ENCODE peak calls at places on chromosome 20, in five cellular contexts. One of them, this sample, is unnamed.

GRCh38 chr20:9928955-9929354 is 90.1 kb upstream of the PAK5 start:
- DNase-seq in EL: no peak
- DNase-seq in ELR: no peak
- DNase-seq in Kasumi-1: no peak
- DNase-seq in dermis microvascular lymphatic vessel endothelial cell: no peak
- DNase-seq in this sample: no peak

GRCh38 chr20:4169360-4170214 is 154.2 kb upstream of the RNF24 start:
- DNase-seq in dermis microvascular lymphatic vessel endothelial cell: no peak
- DNase-seq in ELR: no peak
- DNase-seq in EL: no peak
- DNase-seq in Kasumi-1: no peak
- DNase-seq in this sample: no peak

GRCh38 chr20:62355527-62356142 is 11.5 kb downstream of the LAMA5 start:
- DNase-seq in ELR: peak
- DNase-seq in dermis microvascular lymphatic vessel endothelial cell: peak
- DNase-seq in Kasumi-1: no peak
- DNase-seq in EL: peak
- DNase-seq in this sample: no peak

GRCh38 chr20:33490023-33490933 is at the start of gene CBFA2T2:
- DNase-seq in dermis microvascular lymphatic vessel endothelial cell: peak
- DNase-seq in Kasumi-1: peak
- DNase-seq in ELR: peak
- DNase-seq in EL: peak
- DNase-seq in this sample: peak

GRCh38 chr20:36920334-36920730 is 31.2 kb downstream of the SAMHD1 start:
- DNase-seq in dermis microvascular lymphatic vessel endothelial cell: no peak
- DNase-seq in ELR: no peak
- DNase-seq in EL: no peak
- DNase-seq in Kasumi-1: no peak
- DNase-seq in this sample: no peak

GRCh38 chr20:52001999-52002666 is 189.4 kb downstream of the ZFP64 start:
- DNase-seq in dermis microvascular lymphatic vessel endothelial cell: peak
- DNase-seq in EL: no peak
- DNase-seq in Kasumi-1: no peak
- DNase-seq in ELR: peak
- DNase-seq in this sample: no peak

GRCh38 chr20:44856847-44857448 is 28.6 kb upstream of the YWHAB start:
- DNase-seq in Kasumi-1: no peak
- DNase-seq in dermis microvascular lymphatic vessel endothelial cell: no peak
- DNase-seq in ELR: no peak
- DNase-seq in EL: no peak
- DNase-seq in this sample: peak

GRCh38 chr20:19288636-19289035 is 76.2 kb downstream of the SLC24A3 start:
- DNase-seq in ELR: no peak
- DNase-seq in dermis microvascular lymphatic vessel endothelial cell: no peak
- DNase-seq in EL: no peak
- DNase-seq in Kasumi-1: no peak
- DNase-seq in this sample: no peak

GRCh38 chr20:1720845-1721475 is 63.4 kb upstream of the SIRPG start:
- DNase-seq in dermis microvascular lymphatic vessel endothelial cell: no peak
- DNase-seq in Kasumi-1: no peak
- DNase-seq in EL: no peak
- DNase-seq in ELR: no peak
- DNase-seq in this sample: no peak

GRCh38 chr20:57398231-57398821 is 7.1 kb downstream of the RBM38 start:
- DNase-seq in EL: no peak
- DNase-seq in Kasumi-1: peak
- DNase-seq in dermis microvascular lymphatic vessel endothelial cell: peak
- DNase-seq in ELR: no peak
- DNase-seq in this sample: no peak

GRCh38 chr20:3222635-3223600 is 13.6 kb downstream of the ITPA start:
- DNase-seq in EL: no peak
- DNase-seq in ELR: no peak
- DNase-seq in dermis microvascular lymphatic vessel endothelial cell: peak
- DNase-seq in Kasumi-1: peak
- DNase-seq in this sample: no peak

GRCh38 chr20:49276201-49276894 is 1.5 kb downstream of the ZNFX1 start:
- DNase-seq in Kasumi-1: peak
- DNase-seq in EL: peak
- DNase-seq in dermis microvascular lymphatic vessel endothelial cell: peak
- DNase-seq in ELR: peak
- DNase-seq in this sample: peak

GRCh38 chr20:13458860-13459451 is 179.8 kb downstream of the TASP1 start:
- DNase-seq in EL: peak
- DNase-seq in ELR: peak
- DNase-seq in Kasumi-1: peak
- DNase-seq in dermis microvascular lymphatic vessel endothelial cell: peak
- DNase-seq in this sample: peak

GRCh38 chr20:57323034-57323433 is 6.6 kb upstream of the SPO11 start:
- DNase-seq in ELR: peak
- DNase-seq in Kasumi-1: no peak
- DNase-seq in dermis microvascular lymphatic vessel endothelial cell: no peak
- DNase-seq in EL: peak
- DNase-seq in this sample: no peak

GRCh38 chr20:51059862-51060261 is 37.0 kb upstream of the KCNG1 start:
- DNase-seq in EL: peak
- DNase-seq in ELR: peak
- DNase-seq in dermis microvascular lymphatic vessel endothelial cell: no peak
- DNase-seq in Kasumi-1: no peak
- DNase-seq in this sample: no peak

GRCh38 chr20:46485431-46485830 is 27.9 kb downstream of the ZNF334 start:
- DNase-seq in ELR: no peak
- DNase-seq in EL: no peak
- DNase-seq in Kasumi-1: no peak
- DNase-seq in dermis microvascular lymphatic vessel endothelial cell: no peak
- DNase-seq in this sample: no peak

GRCh38 chr20:17928633-17929311 is 39.8 kb downstream of the SNX5 start:
- DNase-seq in ELR: no peak
- DNase-seq in EL: no peak
- DNase-seq in Kasumi-1: no peak
- DNase-seq in dermis microvascular lymphatic vessel endothelial cell: no peak
- DNase-seq in this sample: no peak

GRCh38 chr20:37863289-37863688 is 39.6 kb upstream of the VSTM2L start:
- DNase-seq in dermis microvascular lymphatic vessel endothelial cell: no peak
- DNase-seq in ELR: no peak
- DNase-seq in Kasumi-1: no peak
- DNase-seq in EL: no peak
- DNase-seq in this sample: no peak

GRCh38 chr20:10863337-10864060 is 189.7 kb upstream of the JAG1 start:
- DNase-seq in Kasumi-1: no peak
- DNase-seq in ELR: peak
- DNase-seq in EL: peak
- DNase-seq in dermis microvascular lymphatic vessel endothelial cell: peak
- DNase-seq in this sample: no peak

GRCh38 chr20:53420061-53420460 is 173.6 kb downstream of the ZNF217 start:
- DNase-seq in dermis microvascular lymphatic vessel endothelial cell: no peak
- DNase-seq in Kasumi-1: no peak
- DNase-seq in EL: no peak
- DNase-seq in ELR: no peak
- DNase-seq in this sample: no peak

GRCh38 chr20:19889011-19889953 is 127.9 kb upstream of the NAA20 start:
- DNase-seq in EL: peak
- DNase-seq in dermis microvascular lymphatic vessel endothelial cell: peak
- DNase-seq in Kasumi-1: no peak
- DNase-seq in ELR: peak
- DNase-seq in this sample: no peak

GRCh38 chr20:3783516-3784225 is 2.4 kb upstream of the SPEF1 start:
- DNase-seq in ELR: no peak
- DNase-seq in EL: no peak
- DNase-seq in Kasumi-1: no peak
- DNase-seq in dermis microvascular lymphatic vessel endothelial cell: no peak
- DNase-seq in this sample: no peak

GRCh38 chr20:52494244-52494643 is 302.7 kb upstream of the ZFP64 start:
- DNase-seq in dermis microvascular lymphatic vessel endothelial cell: peak
- DNase-seq in Kasumi-1: no peak
- DNase-seq in ELR: peak
- DNase-seq in EL: peak
- DNase-seq in this sample: peak

GRCh38 chr20:49993301-49993751 is 10.5 kb downstream of the SNAI1 start:
- DNase-seq in ELR: no peak
- DNase-seq in dermis microvascular lymphatic vessel endothelial cell: no peak
- DNase-seq in EL: no peak
- DNase-seq in Kasumi-1: peak
- DNase-seq in this sample: peak

GRCh38 chr20:2746636-2747265 is 53.7 kb downstream of the CPXM1 start:
- DNase-seq in ELR: no peak
- DNase-seq in Kasumi-1: peak
- DNase-seq in dermis microvascular lymphatic vessel endothelial cell: no peak
- DNase-seq in EL: no peak
- DNase-seq in this sample: peak

GRCh38 chr20:25328954-25329498 is 61.6 kb downstream of the ABHD12 start:
- DNase-seq in dermis microvascular lymphatic vessel endothelial cell: no peak
- DNase-seq in Kasumi-1: no peak
- DNase-seq in EL: no peak
- DNase-seq in ELR: no peak
- DNase-seq in this sample: no peak

GRCh38 chr20:9978395-9979004 is 56.3 kb upstream of the ANKEF1 start:
- DNase-seq in ELR: peak
- DNase-seq in dermis microvascular lymphatic vessel endothelial cell: peak
- DNase-seq in EL: peak
- DNase-seq in Kasumi-1: peak
- DNase-seq in this sample: peak

GRCh38 chr20:2470432-2471193 is at the start of gene SNRPB:
- DNase-seq in Kasumi-1: peak
- DNase-seq in ELR: peak
- DNase-seq in dermis microvascular lymphatic vessel endothelial cell: peak
- DNase-seq in EL: peak
- DNase-seq in this sample: peak

GRCh38 chr20:17558154-17558940 is 11.5 kb upstream of the DSTN start:
- DNase-seq in EL: peak
- DNase-seq in ELR: peak
- DNase-seq in Kasumi-1: peak
- DNase-seq in dermis microvascular lymphatic vessel endothelial cell: peak
- DNase-seq in this sample: peak

GRCh38 chr20:51467971-51468626 is 74.4 kb downstream of the NFATC2 start:
- DNase-seq in dermis microvascular lymphatic vessel endothelial cell: no peak
- DNase-seq in Kasumi-1: no peak
- DNase-seq in ELR: no peak
- DNase-seq in EL: no peak
- DNase-seq in this sample: no peak

GRCh38 chr20:23915844-23916243 is 36.3 kb upstream of the CST5 start:
- DNase-seq in Kasumi-1: no peak
- DNase-seq in EL: no peak
- DNase-seq in ELR: peak
- DNase-seq in dermis microvascular lymphatic vessel endothelial cell: no peak
- DNase-seq in this sample: no peak

GRCh38 chr20:1301031-1301529 is 27.9 kb downstream of the SDCBP2 start:
- DNase-seq in ELR: peak
- DNase-seq in dermis microvascular lymphatic vessel endothelial cell: peak
- DNase-seq in Kasumi-1: peak
- DNase-seq in EL: peak
- DNase-seq in this sample: peak

GRCh38 chr20:15708984-15709598 is 864.2 kb downstream of the KIF16B start:
- DNase-seq in ELR: peak
- DNase-seq in dermis microvascular lymphatic vessel endothelial cell: no peak
- DNase-seq in EL: no peak
- DNase-seq in Kasumi-1: peak
- DNase-seq in this sample: peak

GRCh38 chr20:33689973-33690372 is 3.8 kb upstream of the E2F1 start:
- DNase-seq in EL: peak
- DNase-seq in Kasumi-1: peak
- DNase-seq in dermis microvascular lymphatic vessel endothelial cell: peak
- DNase-seq in ELR: peak
- DNase-seq in this sample: peak

GRCh38 chr20:63071541-63072181 is 64.9 kb upstream of the BHLHE23 start:
- DNase-seq in EL: peak
- DNase-seq in Kasumi-1: no peak
- DNase-seq in ELR: peak
- DNase-seq in dermis microvascular lymphatic vessel endothelial cell: no peak
- DNase-seq in this sample: no peak

GRCh38 chr20:58228484-58229197 is at the start of gene ANKRD60:
- DNase-seq in Kasumi-1: no peak
- DNase-seq in dermis microvascular lymphatic vessel endothelial cell: peak
- DNase-seq in EL: peak
- DNase-seq in ELR: peak
- DNase-seq in this sample: no peak

This sample was measured in OCI-M1.